ENCODE peak calls at places on chromosome 3, in six cellular contexts. L is GM12891, E is GM12878, Q is K562, O is H1, Z is HepG2. F is an unnamed sample.

GRCh38 chr3:134640872-134641470 is 9.9 kb downstream of the KY start:
- DNase-seq in O (no peak), Z (peak; percentile 26), L (no peak), Q (peak; percentile 15), E (no peak), F (no peak)

GRCh38 chr3:138740057-138740456 is 94.7 kb downstream of the PIK3CB start:
- DNase-seq in L (no peak), Q (no peak), O (no peak), Z (no peak), E (no peak), F (no peak)

GRCh38 chr3:197103766-197104165 is 74.1 kb upstream of the MELTF start:
- DNase-seq in L (no peak), E (no peak), O (no peak), Q (no peak), Z (no peak), F (no peak)

GRCh38 chr3:99895106-99895705 is 77.5 kb downstream of the CMSS1 start:
- DNase-seq in L (no peak), E (no peak), Z (no peak), Q (no peak), O (no peak), F (no peak)

GRCh38 chr3:38843898-38844297 is 27.9 kb upstream of the SCN10A start:
- DNase-seq in E (no peak), Z (peak; percentile 34), L (no peak), O (no peak), Q (no peak), F (no peak)

GRCh38 chr3:27333843-27334242 is 35.3 kb downstream of the NEK10 start:
- DNase-seq in L (no peak), Q (no peak), E (no peak), Z (no peak), O (no peak), F (no peak)

GRCh38 chr3:130341388-130341787 is 4.1 kb upstream of the COL6A5 start:
- DNase-seq in O (no peak), Z (no peak), L (no peak), Q (no peak), E (no peak), F (no peak)

GRCh38 chr3:87848003-87848402 is 210.8 kb downstream of the CGGBP1 start:
- DNase-seq in L (no peak), O (no peak), Q (no peak), E (no peak), Z (no peak), F (no peak)

GRCh38 chr3:196890309-196890708 is 22.6 kb downstream of the SENP5 start:
- DNase-seq in Q (no peak), E (no peak), Z (no peak), O (no peak), L (no peak), F (no peak)

GRCh38 chr3:132654190-132654589 is 5.4 kb downstream of the ACAD11 start:
- DNase-seq in Q (no peak), E (no peak), O (no peak), Z (no peak), L (no peak), F (no peak)

GRCh38 chr3:44045476-44046275 is 196.0 kb upstream of the TOPAZ1 start:
- DNase-seq in O (no peak), Q (no peak), L (peak; percentile 39), E (peak; percentile 98), Z (no peak), F (peak; percentile 51)

GRCh38 chr3:173943264-173943663 is 545.7 kb downstream of the NLGN1 start:
- DNase-seq in E (no peak), Q (no peak), O (no peak), Z (no peak), L (no peak), F (no peak)

GRCh38 chr3:191499307-191500125 is 38.6 kb downstream of the PYDC2 start:
- DNase-seq in Q (no peak), E (no peak), O (no peak), Z (no peak), L (no peak), F (no peak)

GRCh38 chr3:14524311-14524711 is 15.8 kb downstream of the GRIP2 start:
- DNase-seq in E (no peak), O (no peak), Q (peak; percentile 41), Z (no peak), L (no peak), F (no peak)

GRCh38 chr3:101732240-101732641 is 7.8 kb downstream of the CEP97 start:
- DNase-seq in Z (no peak), Q (no peak), E (no peak), L (no peak), O (no peak), F (no peak)

GRCh38 chr3:188523291-188523690 is 369.3 kb downstream of the LPP start:
- DNase-seq in Z (no peak), O (no peak), Q (no peak), L (no peak), E (no peak), F (no peak)

GRCh38 chr3:141243295-141243707 is 11.7 kb downstream of the PXYLP1 start:
- DNase-seq in L (no peak), E (no peak), Q (peak; percentile 46), Z (no peak), O (no peak), F (no peak)

GRCh38 chr3:26350853-26351252 is 271.7 kb upstream of the LRRC3B start:
- DNase-seq in L (no peak), E (no peak), O (no peak), Q (no peak), Z (no peak), F (no peak)

GRCh38 chr3:191256405-191256804 is 57.4 kb downstream of the OSTN start:
- DNase-seq in O (no peak), E (no peak), Z (no peak), Q (no peak), L (no peak), F (no peak)

GRCh38 chr3:185341616-185342457 is 21.1 kb upstream of the MAP3K13 start:
- DNase-seq in Q (no peak), O (no peak), E (no peak), Z (no peak), L (no peak), F (no peak)

GRCh38 chr3:40476478-40477470 is at the start of gene ZNF619:
- DNase-seq in E (no peak), L (peak; percentile 59), Z (peak; percentile 59), O (no peak), Q (peak; percentile 88), F (peak; percentile 69)
- TF ChIP-seq POLR2A in E (peak; percentile 64), L (peak; percentile 16), Z (peak; percentile 43), O (no peak), Q (peak; percentile 87), F (peak; percentile 63)

DNA sequence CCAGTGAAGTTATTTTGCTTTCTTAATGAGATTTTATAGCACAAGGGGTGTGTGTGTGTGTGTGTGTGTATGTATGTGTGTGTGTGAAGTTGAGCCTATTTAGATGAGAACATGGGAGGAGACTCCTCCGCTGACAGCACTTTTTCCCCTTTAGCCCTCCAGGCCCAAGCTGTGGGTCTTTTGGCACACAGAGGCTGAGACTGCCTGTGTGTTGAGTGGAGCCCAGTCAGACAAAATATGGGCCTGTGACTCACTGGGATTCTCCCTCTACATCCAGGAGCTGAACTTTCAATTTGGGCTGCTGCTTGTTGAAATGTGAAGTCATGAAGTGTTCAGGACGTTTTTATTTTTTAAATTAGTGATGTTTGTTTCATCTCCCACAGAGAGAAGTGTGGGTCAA is 108.0 kb downstream of the MFSD1 start:
- DNase-seq in O (no peak), L (no peak), Q (no peak), Z (no peak), E (no peak), F (no peak)
- TF ChIP-seq TAF1 in O (no peak), L (no peak), Q (no peak), Z (no peak), E (no peak), F (no peak)

DNA sequence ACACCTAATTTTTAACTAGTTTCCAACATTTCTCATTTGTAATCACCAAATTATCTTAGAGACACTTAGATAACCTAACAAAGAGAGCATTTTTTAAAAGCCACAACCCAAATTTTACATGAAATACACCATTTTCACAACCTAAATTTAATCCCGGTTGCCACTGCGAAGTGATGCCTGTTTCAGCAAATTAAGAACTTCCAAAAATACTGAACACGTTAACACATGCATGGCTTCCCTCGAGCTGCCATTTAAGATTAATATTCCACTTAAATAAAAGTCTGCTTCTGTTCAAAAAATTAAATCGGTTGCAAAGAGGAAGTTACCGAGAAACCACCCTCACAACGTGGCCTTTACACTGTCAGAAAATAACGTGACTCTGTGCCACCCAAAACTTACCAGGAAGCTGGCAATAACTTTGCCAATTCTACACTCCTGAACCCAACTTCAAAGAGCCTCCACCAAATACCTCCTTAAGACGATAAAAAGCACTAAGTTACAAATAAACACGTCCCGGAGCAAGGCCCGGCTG is 1.3 kb downstream of the TBL1XR1 start:
- DNase-seq in E (no peak), O (no peak), Q (no peak), L (no peak), Z (no peak), F (no peak)
- TF ChIP-seq POLR2AphosphoS5 in E (no peak), O (no peak), Q (no peak), L (no peak), Z (no peak), F (no peak)

GRCh38 chr3:147411235-147411607 is 2.1 kb downstream of the ZIC1 start:
- DNase-seq in Q (no peak), L (no peak), O (no peak), E (no peak), Z (no peak), F (no peak)

GRCh38 chr3:147410126-147410517 is 957 bp downstream of the ZIC1 start:
- DNase-seq in Q (no peak), E (no peak), O (no peak), Z (no peak), L (no peak), F (no peak)

GRCh38 chr3:147408180-147409105 is 722 bp upstream of the ZIC1 start:
- DNase-seq in Z (no peak), Q (no peak), O (no peak), L (no peak), E (no peak), F (no peak)

GRCh38 chr3:147410518-147411234 is 1.5 kb downstream of the ZIC1 start:
- DNase-seq in E (no peak), L (no peak), Z (no peak), Q (no peak), O (no peak), F (no peak)

DNA sequence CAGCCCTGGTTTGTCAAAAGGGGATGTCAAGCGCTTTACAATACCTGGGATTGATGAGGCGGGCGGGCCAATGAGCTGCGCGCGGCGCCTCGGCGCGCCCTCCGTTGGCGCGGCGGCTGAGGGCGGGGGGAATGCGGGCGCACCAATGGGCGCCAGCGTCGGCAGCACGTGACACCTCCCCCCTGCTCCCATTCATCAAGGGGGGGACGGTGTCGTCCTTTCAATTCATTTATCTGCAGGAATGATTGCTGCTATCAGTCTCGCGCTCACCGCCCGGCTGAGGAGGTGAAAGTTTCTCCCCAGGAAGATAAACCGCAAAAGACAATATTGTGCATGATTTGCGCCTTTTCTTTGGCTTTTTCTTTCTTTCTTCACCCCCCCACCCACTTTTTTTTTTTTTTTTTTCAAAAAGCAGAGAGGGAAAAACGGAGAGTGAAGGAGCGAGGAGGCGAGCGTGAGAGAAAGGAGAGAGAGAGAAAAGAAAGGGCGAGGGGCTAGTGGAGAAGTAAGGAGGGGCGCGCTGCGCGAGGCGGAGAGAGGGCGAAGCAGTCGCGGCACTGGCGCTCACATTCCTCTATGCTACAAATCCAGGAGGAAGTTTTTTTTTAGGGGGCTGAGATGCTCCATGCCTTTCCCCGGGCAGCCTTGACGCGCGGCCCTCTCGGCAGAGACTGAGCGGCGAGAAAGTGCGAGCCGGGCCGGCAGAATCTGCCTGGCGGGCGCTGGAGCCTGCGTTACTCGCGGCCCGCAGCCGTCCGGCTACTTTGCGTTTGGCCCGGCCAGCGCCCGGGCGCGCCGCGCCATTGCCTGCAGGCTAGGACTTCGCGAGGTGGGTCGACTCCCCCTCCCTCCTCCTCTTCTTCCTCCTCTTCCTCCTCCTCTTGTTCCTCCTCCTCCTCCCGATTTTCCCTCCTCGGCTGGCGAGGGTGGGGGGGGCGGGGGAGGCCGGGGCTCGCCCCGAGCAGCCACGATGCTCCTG is at the start of gene ZIC1:
- DNase-seq in Z (no peak), O (no peak), L (no peak), E (no peak), Q (no peak), F (no peak)
- TF ChIP-seq POLR2A in Z (no peak), O (no peak), L (no peak), E (no peak), Q (no peak), F (no peak)